ENCODE peak calls at places on chromosomes 2 and 18, in five cellular contexts. E is activated T-cell treated with anti-CD3 and anti-CD28 coated beads, Interleukin-2, amount 50 U/mL, for 48 hours; N is T-helper 1 cell; F is adrenal gland; G is SJCRH30. C is an unnamed sample.

GRCh38 chr2:15767679-15768078 is 172.7 kb upstream of the MYCN start:
- DNase-seq in E (no peak), N (no peak), G (no peak), F (no peak), C (no peak)

GRCh38 chr18:61992923-61993322 is 100.1 kb upstream of the RNF152 start:
- DNase-seq in E (no peak), G (no peak), N (no peak), F (no peak), C (no peak)

GRCh38 chr18:23067236-23067635 is 68.0 kb upstream of the CABLES1 start:
- DNase-seq in G (no peak), E (no peak), N (no peak), F (no peak), C (no peak)

GRCh38 chr2:15047184-15047583 is 414.7 kb downstream of the LRATD1 start:
- DNase-seq in N (no peak), F (no peak), G (no peak), E (no peak), C (no peak)

GRCh38 chr2:205235434-205235833 is 446.9 kb upstream of the NRP2 start:
- DNase-seq in G (no peak), E (no peak), F (no peak), N (no peak), C (no peak)

GRCh38 chr2:149489452-149489851 is 98.1 kb downstream of the MMADHC start:
- DNase-seq in N (no peak), G (no peak), F (no peak), E (no peak), C (no peak)

GRCh38 chr2:31378389-31378788 is 36.2 kb downstream of the XDH start:
- DNase-seq in G (no peak), F (no peak), E (no peak), N (no peak), C (no peak)

GRCh38 chr2:184644685-184645084 is 46.4 kb downstream of the ZNF804A start:
- DNase-seq in E (no peak), N (no peak), G (no peak), F (no peak), C (no peak)

GRCh38 chr18:34738173-34738894 is 28.2 kb downstream of the DTNA start:
- DNase-seq in G (peak; percentile 26), F (peak; percentile 71), E (no peak), N (no peak), C (no peak)

GRCh38 chr2:70766357-70767093 is 1.5 kb downstream of the ADD2 start:
- DNase-seq in E (no peak), F (no peak), N (no peak), G (no peak), C (no peak)

GRCh38 chr2:85468704-85469349 is 50.3 kb downstream of the SH2D6 start:
- DNase-seq in E (no peak), N (no peak), F (no peak), G (peak; percentile 30), C (no peak)

GRCh38 chr2:49616800-49617199 is 462.5 kb upstream of the FSHR start:
- DNase-seq in N (no peak), F (no peak), E (no peak), G (peak; percentile 70), C (no peak)

GRCh38 chr2:130241041-130241707 is 42.9 kb upstream of the TUBA3E start:
- DNase-seq in G (no peak), F (no peak), N (no peak), E (no peak), C (no peak)

GRCh38 chr2:237184192-237184922 is 98.7 kb downstream of the COPS8 start:
- DNase-seq in G (no peak), F (no peak), N (no peak), E (no peak), C (no peak)

GRCh38 chr18:12990128-12990485 is 1.1 kb upstream of the CEP192 start:
- DNase-seq in E (peak; percentile 72), N (no peak), F (no peak), G (no peak), C (no peak)

GRCh38 chr2:217953011-217953481 is 49.7 kb downstream of the TNS1 start:
- DNase-seq in N (no peak), G (no peak), E (no peak), F (peak; percentile 48), C (no peak)

GRCh38 chr2:73915437-73915993 is 11.2 kb upstream of the DGUOK start:
- DNase-seq in E (no peak), F (no peak), G (no peak), N (no peak), C (no peak)

GRCh38 chr2:156380117-156380645 is 47.7 kb upstream of the NR4A2 start:
- DNase-seq in E (no peak), F (no peak), G (no peak), N (no peak), C (no peak)

GRCh38 chr18:11260963-11261441 is 111.6 kb upstream of the PIEZO2 start:
- DNase-seq in N (no peak), G (peak; percentile 74), F (no peak), E (no peak), C (no peak)

GRCh38 chr2:220871909-220872308 is 700.2 kb downstream of the EPHA4 start:
- DNase-seq in F (no peak), G (no peak), E (no peak), N (no peak), C (no peak)